ENCODE peak calls at places on chromosome 12, in seven cellular contexts. A is iris pigment epithelial cell; F is activated naive CD8-positive, alpha-beta T cell treated with anti-CD3 and anti-CD28 coated beads, Interleukin-2, amount 50 U/mL, for 24 hours; U is A172; G is DMS79; M is substantia nigra; V is mammary epithelial cell. X is an unnamed sample.

GRCh38 chr12:1644523-1645438 is 15.8 kb downstream of the WNT5B start:
- DNase-seq in A (peak), F (no peak), U (no peak), G (peak), M (peak), V (peak), X (peak)

GRCh38 chr12:103313894-103314293 is 181.9 kb downstream of the C12orf42 start:
- DNase-seq in A (no peak), F (no peak), U (no peak), G (no peak), M (no peak), V (peak), X (no peak)

GRCh38 chr12:89051065-89051677 is 301.1 kb downstream of the DUSP6 start:
- DNase-seq in A (peak), F (no peak), U (peak), G (peak), M (no peak), V (peak), X (peak)

GRCh38 chr12:98895086-98895651 is 250.1 kb downstream of the APAF1 start:
- DNase-seq in A (no peak), F (no peak), U (no peak), G (no peak), M (peak), V (no peak), X (no peak)

GRCh38 chr12:123171967-123172366 is 21.1 kb upstream of the PITPNM2 start:
- DNase-seq in A (no peak), F (no peak), U (no peak), G (peak), M (no peak), V (no peak), X (no peak)

GRCh38 chr12:52949413-52950331 is 754 bp downstream of the KRT18 start:
- DNase-seq in A (peak), F (no peak), U (peak), G (peak), M (no peak), V (peak), X (peak)

GRCh38 chr12:94676011-94676709 is 25.8 kb upstream of the TMCC3 start:
- DNase-seq in A (peak), F (no peak), U (no peak), G (no peak), M (peak), V (no peak), X (no peak)

GRCh38 chr12:92078167-92079053 is 67.2 kb downstream of the BTG1 start:
- DNase-seq in A (peak), F (no peak), U (peak), G (no peak), M (no peak), V (peak), X (peak)

GRCh38 chr12:50042693-50043092 is 14.7 kb upstream of the ASIC1 start:
- DNase-seq in A (no peak), F (no peak), U (no peak), G (no peak), M (no peak), V (no peak), X (no peak)

GRCh38 chr12:119620490-119620889 is 26.9 kb downstream of the TMEM233 start:
- DNase-seq in A (no peak), F (no peak), U (no peak), G (no peak), M (no peak), V (no peak), X (no peak)

GRCh38 chr12:77980782-77981181 is 150.1 kb downstream of the NAV3 start:
- DNase-seq in A (peak), F (no peak), U (peak), G (no peak), M (no peak), V (no peak), X (no peak)

GRCh38 chr12:52655720-52656124 is 3.7 kb upstream of the KRT2 start:
- DNase-seq in A (no peak), F (no peak), U (peak), G (no peak), M (no peak), V (peak), X (peak)

GRCh38 chr12:120181991-120182631 is 12.4 kb downstream of the GCN1 start:
- DNase-seq in A (peak), F (no peak), U (peak), G (peak), M (no peak), V (peak), X (peak)

GRCh38 chr12:121653999-121654398 is 15.5 kb downstream of the MORN3 start:
- DNase-seq in A (no peak), F (no peak), U (no peak), G (no peak), M (no peak), V (no peak), X (no peak)

GRCh38 chr12:115639667-115640012 is 637.9 kb downstream of the MED13L start:
- DNase-seq in A (no peak), F (no peak), U (no peak), G (no peak), M (no peak), V (no peak), X (no peak)

X was measured in bronchial epithelial cell.